ENCODE peak calls at places on chromosomes 5 and 9, in six cellular contexts. N is GM12865, G is T-cell, O is fibroblast of the aortic adventitia, V is HCT116, S is hepatic stellate cell. J is an unnamed sample.

GRCh38 chr5:55205001-55205400 is 22.1 kb downstream of the MCIDAS start:
- DNase-seq in O (no peak), N (no peak), G (no peak), S (no peak), V (no peak), J (no peak)

GRCh38 chr9:91187965-91188344 is 173.8 kb downstream of the AUH start:
- DNase-seq in O (peak; percentile 92), G (no peak), N (no peak), V (no peak), S (peak; percentile 79), J (no peak)

GRCh38 chr9:70463877-70464276 is 49.4 kb upstream of the KLF9 start:
- DNase-seq in O (no peak), N (no peak), G (no peak), S (no peak), V (no peak), J (no peak)

GRCh38 chr5:115685966-115686691 is 60.3 kb upstream of the TMED7 start:
- DNase-seq in S (no peak), G (no peak), O (peak; percentile 77), V (no peak), N (no peak), J (no peak)

GRCh38 chr5:29169851-29170250 is 2023.6 kb upstream of the CDH6 start:
- DNase-seq in N (no peak), V (no peak), S (no peak), G (no peak), O (no peak), J (no peak)

GRCh38 chr5:152378730-152379129 is 26.3 kb downstream of the NMUR2 start:
- DNase-seq in S (no peak), N (no peak), O (no peak), V (no peak), G (no peak), J (peak; percentile 14)

GRCh38 chr5:138077064-138077696 is 6.7 kb upstream of the WNT8A start:
- DNase-seq in O (peak; percentile 80), N (peak; percentile 61), G (peak; percentile 22), S (peak; percentile 69), V (peak; percentile 62), J (peak; percentile 70)

GRCh38 chr5:36690041-36690941 is 83.9 kb downstream of the SLC1A3 start:
- DNase-seq in N (peak; percentile 88), V (peak; percentile 81), O (peak; percentile 67), S (peak; percentile 77), G (peak; percentile 54), J (peak; percentile 87)

GRCh38 chr9:125240649-125240999 is 519 bp downstream of the HSPA5 start:
- DNase-seq in V (no peak), O (peak; percentile 34), G (peak; percentile 21), N (peak; percentile 61), S (no peak), J (peak; percentile 12)

GRCh38 chr5:72456391-72457060 is 50.7 kb downstream of the ZNF366 start:
- DNase-seq in V (no peak), G (no peak), N (no peak), S (no peak), O (no peak), J (no peak)

GRCh38 chr5:2207416-2207950 is 324.8 kb upstream of the IRX4 start:
- DNase-seq in N (no peak), V (no peak), G (no peak), O (no peak), S (no peak), J (no peak)

GRCh38 chr5:83720805-83721431 is at the start of gene HAPLN1:
- DNase-seq in G (no peak), S (no peak), O (no peak), N (no peak), V (no peak), J (no peak)

GRCh38 chr5:21817668-21818419 is 1035.3 kb downstream of the CDH12 start:
- DNase-seq in O (peak; percentile 3), S (no peak), N (no peak), V (no peak), G (no peak), J (no peak)

GRCh38 chr5:82019342-82020138 is 47.7 kb downstream of the ATG10 start:
- DNase-seq in G (no peak), O (peak; percentile 17), S (no peak), N (no peak), V (no peak), J (no peak)

GRCh38 chr5:135324160-135324559 is 74.9 kb downstream of the MACROH2A1 start:
- DNase-seq in G (no peak), V (no peak), N (no peak), O (no peak), S (no peak), J (no peak)

GRCh38 chr5:132838516-132839282 is 8.3 kb upstream of the SHROOM1 start:
- DNase-seq in S (no peak), G (no peak), N (no peak), V (no peak), O (no peak), J (no peak)

J was measured in Calu3.